ENCODE peak calls at places on chromosome 22, in seven cellular contexts. W is GM23338, H is BJ, G is mucosa of descending colon, P is HCT116, K is IMR-90, U is Caco-2. J is an unnamed sample.

GRCh38 chr22:22061085-22062077 is 78.8 kb upstream of the TOP3B start:
- DNase-seq in H (peak), P (peak), G (no peak), U (peak), K (peak), W (no peak), J (peak)

GRCh38 chr22:35315855-35316745 is 16.4 kb downstream of the TOM1 start:
- DNase-seq in K (no peak), G (no peak), H (no peak), W (no peak), U (no peak), P (no peak), J (no peak)

GRCh38 chr22:24592846-24593809 is at the start of gene LRRC75B:
- DNase-seq in H (peak), P (peak), G (peak), U (peak), K (peak), W (peak), J (peak)

GRCh38 chr22:49426098-49426497 is 401.6 kb downstream of the BRD1 start:
- DNase-seq in W (no peak), K (no peak), H (no peak), G (no peak), U (no peak), P (no peak), J (no peak)

GRCh38 chr22:11627436-11627797 is 3900.6 kb upstream of the OR11H1 start:
- DNase-seq in H (no peak), G (peak), W (no peak), P (no peak), K (no peak), U (no peak), J (peak)

GRCh38 chr22:42905702-42906183 is 48.7 kb upstream of the ARFGAP3 start:
- DNase-seq in G (peak), H (no peak), K (no peak), U (no peak), P (no peak), W (no peak), J (no peak)

GRCh38 chr22:43197271-43197941 is 10.5 kb upstream of the TTLL12 start:
- DNase-seq in P (no peak), G (peak), U (no peak), W (no peak), H (peak), K (no peak), J (no peak)

GRCh38 chr22:37371911-37372310 is 55.4 kb downstream of the ELFN2 start:
- DNase-seq in H (no peak), W (no peak), P (no peak), K (no peak), G (no peak), U (no peak), J (no peak)

GRCh38 chr22:46916886-46917625 is 154.6 kb downstream of the TBC1D22A start:
- DNase-seq in K (no peak), H (no peak), U (no peak), P (no peak), W (no peak), G (no peak), J (no peak)

GRCh38 chr22:48980918-48981317 is 846.8 kb downstream of the BRD1 start:
- DNase-seq in K (no peak), U (no peak), G (no peak), H (no peak), P (no peak), W (no peak), J (no peak)

GRCh38 chr22:22156716-22157499 is 87.7 kb upstream of the VPREB1 start:
- DNase-seq in U (peak), K (peak), H (no peak), P (peak), G (no peak), W (peak), J (peak)

GRCh38 chr22:45235101-45235777 is 5.5 kb downstream of the KIAA0930 start:
- DNase-seq in W (no peak), H (no peak), U (no peak), G (peak), K (no peak), P (no peak), J (no peak)

GRCh38 chr22:33529424-33530113 is 390.7 kb downstream of the LARGE1 start:
- DNase-seq in U (no peak), W (no peak), G (no peak), K (peak), H (no peak), P (no peak), J (peak)

GRCh38 chr22:44890416-44891292 is 119.2 kb downstream of the PHF21B start:
- DNase-seq in H (no peak), P (no peak), G (no peak), W (no peak), K (no peak), U (no peak), J (no peak)

GRCh38 chr22:38706101-38706884 is 549 bp downstream of the GTPBP1 start:
- DNase-seq in H (no peak), K (peak), U (peak), G (peak), W (peak), P (no peak), J (peak)

GRCh38 chr22:33706100-33706499 is 214.2 kb downstream of the LARGE1 start:
- DNase-seq in G (no peak), U (no peak), P (no peak), K (no peak), H (no peak), W (peak), J (no peak)

GRCh38 chr22:50628543-50629134 is 687 bp upstream of the ARSA start:
- DNase-seq in W (no peak), P (no peak), U (no peak), K (no peak), H (no peak), G (no peak), J (no peak)

GRCh38 chr22:16717699-16718558 is 107.3 kb downstream of the XKR3 start:
- DNase-seq in P (no peak), K (no peak), H (no peak), G (no peak), W (peak), U (no peak), J (no peak)

GRCh38 chr22:39535302-39535805 is 2.8 kb upstream of the RPS19BP1 start:
- DNase-seq in K (no peak), U (no peak), W (peak), P (no peak), H (no peak), G (no peak), J (no peak)

GRCh38 chr22:30968015-30968923 is at the start of gene MORC2:
- DNase-seq in P (no peak), K (peak), H (no peak), G (peak), U (peak), W (peak), J (peak)

GRCh38 chr22:48631288-48631687 is 1196.4 kb downstream of the BRD1 start:
- DNase-seq in H (no peak), G (no peak), K (no peak), W (no peak), P (no peak), U (no peak), J (no peak)

GRCh38 chr22:45318558-45319318 is 9.0 kb downstream of the FAM118A start:
- DNase-seq in U (no peak), W (peak), H (no peak), P (no peak), K (peak), G (no peak), J (peak)

GRCh38 chr22:45351956-45352355 is 42.2 kb downstream of the FAM118A start:
- DNase-seq in K (no peak), G (no peak), U (no peak), W (no peak), P (no peak), H (no peak), J (no peak)

DNA sequence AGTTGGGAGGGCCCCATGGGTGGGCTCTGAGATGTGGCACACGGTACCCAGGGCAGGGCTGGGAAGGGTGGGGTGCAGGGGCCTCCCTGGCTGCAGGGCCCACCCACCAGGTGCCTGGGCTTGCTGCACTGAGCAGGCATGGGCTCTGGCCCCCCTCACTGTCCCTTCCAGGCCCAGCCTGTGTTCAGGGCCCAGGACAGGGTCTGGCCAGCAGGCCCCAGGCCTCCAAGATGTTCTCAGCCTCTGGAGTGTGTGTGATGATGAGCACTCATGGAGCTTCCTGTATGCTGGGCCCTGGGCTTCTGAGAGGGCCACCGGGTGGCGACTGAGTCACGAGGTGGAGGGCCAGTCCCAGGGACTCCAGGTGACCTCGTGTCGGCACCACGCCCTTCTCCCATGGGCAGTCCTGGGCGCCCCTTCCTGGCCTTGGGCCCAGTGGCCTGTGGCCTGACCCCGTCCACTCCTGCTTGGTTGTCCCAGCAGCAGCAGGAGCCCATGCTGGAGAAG is 55.9 kb upstream of the CCDC188 start:
- DNase-seq in H (no peak), K (peak), U (no peak), G (peak), P (no peak), W (no peak), J (peak)
- TF ChIP-seq CTCF in H (no peak), K (no peak), U (no peak), G (no peak), P (no peak), W (no peak), J (no peak)

DNA sequence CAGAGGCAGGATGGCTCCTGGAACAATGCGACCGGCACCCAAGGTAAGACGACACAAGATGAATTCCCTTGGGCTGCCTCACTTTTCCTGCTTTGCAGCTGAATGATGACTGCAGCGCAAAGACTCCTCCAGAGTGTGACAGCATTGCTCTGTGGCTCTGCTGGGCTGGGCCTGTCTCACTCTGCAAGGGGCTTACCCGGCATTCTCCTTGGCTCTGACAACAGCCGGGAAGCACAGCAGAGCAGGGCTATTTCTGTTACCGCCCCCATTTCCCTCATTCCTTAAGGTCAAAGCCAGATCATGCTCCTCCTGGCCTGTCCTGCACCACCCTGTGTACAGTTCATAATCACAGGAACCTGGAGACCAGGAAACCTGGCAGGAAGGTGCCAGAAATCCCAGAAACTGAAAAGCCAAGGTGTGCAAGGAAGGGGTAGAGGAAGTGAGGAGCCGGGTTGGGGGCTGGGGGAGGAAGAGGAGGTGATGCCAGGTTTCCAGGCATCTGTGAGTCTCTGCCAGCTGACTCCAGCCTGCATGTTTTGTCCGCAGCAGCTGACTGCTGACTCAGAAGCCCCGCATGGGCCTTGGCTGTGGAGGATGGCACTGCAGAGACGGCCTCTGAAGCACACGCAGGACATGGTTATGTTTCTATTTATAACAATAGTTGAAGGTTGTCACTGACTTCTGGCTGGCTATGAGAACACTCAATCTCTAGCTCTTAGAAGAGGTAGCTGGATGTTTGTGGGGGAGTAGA is 113.6 kb downstream of the MICAL3 start:
- DNase-seq in K (peak), U (no peak), G (no peak), H (peak), P (no peak), W (peak), J (peak)
- H3K4me3 ChIP-seq in K (no peak), U (no peak), G (no peak), H (no peak), P (no peak), W (no peak), J (peak)

GRCh38 chr22:40654522-40655167 is 18.1 kb upstream of the MRTFA start:
- DNase-seq in H (peak), U (peak), G (no peak), P (no peak), W (peak), K (peak), J (peak)
- TF ChIP-seq CTCF in H (peak), U (no peak), G (no peak), P (peak), W (peak), K (peak), J (peak)

DNA sequence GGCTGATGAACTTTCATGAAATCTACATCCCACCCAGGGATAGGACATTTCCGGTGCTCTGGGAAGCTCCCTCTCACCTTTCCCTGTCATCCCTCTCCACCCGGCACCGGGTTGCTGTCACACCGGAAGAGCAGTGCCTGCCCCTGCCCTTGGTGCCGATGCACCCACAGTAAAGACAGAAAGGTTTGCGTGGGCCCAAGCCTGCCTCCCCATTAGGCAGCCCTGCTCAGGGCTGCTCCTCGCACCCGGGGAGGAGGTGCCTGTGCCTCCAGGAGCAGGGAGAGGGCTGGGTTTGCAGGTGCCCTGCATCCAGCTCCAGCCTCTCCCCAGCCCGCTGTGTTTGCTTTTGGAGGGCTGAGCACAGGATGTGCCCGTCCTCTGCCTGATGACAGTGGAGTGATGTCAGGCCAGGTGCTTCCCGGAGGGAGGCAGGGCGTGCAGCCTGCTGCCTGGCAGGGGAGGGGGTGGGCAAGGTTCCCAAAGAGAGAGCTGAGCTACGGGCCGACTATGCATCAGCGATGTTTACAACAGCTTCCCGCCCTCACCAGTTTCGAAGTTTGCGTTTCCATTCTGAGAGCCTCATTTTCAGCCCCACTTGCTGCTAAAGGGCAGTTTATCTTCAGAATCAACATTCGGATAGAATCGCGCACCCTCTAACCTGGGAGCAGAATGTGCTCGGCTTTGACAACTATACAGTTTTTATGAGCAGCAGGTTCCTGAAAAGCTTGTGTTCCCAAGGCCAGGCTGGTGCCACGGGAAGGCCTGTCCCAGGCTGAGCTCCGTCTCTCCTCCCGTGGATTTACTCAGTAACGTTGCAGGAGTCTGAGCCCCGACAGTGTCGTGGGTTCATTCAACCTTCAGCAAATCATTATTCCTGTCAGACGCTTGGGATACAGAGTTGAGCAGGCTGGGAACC is 83.2 kb upstream of the CLDN5 start:
- DNase-seq in H (no peak), W (peak), K (peak), G (no peak), P (no peak), U (no peak), J (no peak)
- H3K4me3 ChIP-seq in H (no peak), W (no peak), K (no peak), G (no peak), P (no peak), U (no peak), J (no peak)

GRCh38 chr22:20016734-20017621 is at the start of gene ARVCF:
- DNase-seq in U (peak), P (peak), H (peak), W (peak), G (peak), K (peak), J (peak)
- TF ChIP-seq CTCF in U (no peak), P (no peak), H (peak), W (no peak), G (no peak), K (peak), J (peak)

GRCh38 chr22:29719894-29720645 is at the start of gene CABP7:
- DNase-seq in P (no peak), G (no peak), K (no peak), U (no peak), H (no peak), W (peak), J (no peak)
- H3K4me3 ChIP-seq in P (no peak), G (no peak), K (no peak), U (peak), H (no peak), W (peak), J (no peak)

GRCh38 chr22:23523746-23524145 is 56.3 kb downstream of the IGLL1 start:
- DNase-seq in H (no peak), W (no peak), P (no peak), K (no peak), U (no peak), G (no peak), J (no peak)

GRCh38 chr22:23519442-23520177 is 60.5 kb downstream of the IGLL1 start:
- DNase-seq in G (no peak), W (no peak), P (no peak), K (no peak), U (no peak), H (no peak), J (no peak)

GRCh38 chr22:23520875-23521441 is 59.1 kb downstream of the IGLL1 start:
- DNase-seq in G (no peak), W (no peak), U (peak), K (peak), H (no peak), P (no peak), J (peak)

GRCh38 chr22:23522642-23523251 is 57.3 kb downstream of the IGLL1 start:
- DNase-seq in H (no peak), U (no peak), P (no peak), W (peak), G (no peak), K (no peak), J (peak)

GRCh38 chr22:23521442-23522113 is 58.5 kb downstream of the IGLL1 start:
- DNase-seq in G (peak), W (peak), H (peak), P (peak), K (peak), U (peak), J (peak)
- TF ChIP-seq CTCF in G (no peak), W (no peak), H (no peak), P (no peak), K (peak), U (peak), J (no peak)